ENCODE peak calls at places on chromosomes 12 and 14, in five cellular contexts. One of them, this sample, is unnamed. For H3K36me3, the result is how much of the 10 kb centered on the place peaks cover.

GRCh38 chr12:117212563-117213190 is 22.4 kb upstream of the FBXO21 start:
- DNase-seq in ovary: peak
- DNase-seq in lower lobe of right lung: peak
- DNase-seq in brain microvascular endothelial cell: peak
- DNase-seq in tibial artery: peak
- DNase-seq in this sample: peak

GRCh38 chr14:50943943-50944646 is at the start of gene PYGL:
- DNase-seq in ovary: peak
- DNase-seq in lower lobe of right lung: peak
- DNase-seq in brain microvascular endothelial cell: peak
- DNase-seq in tibial artery: peak
- DNase-seq in this sample: peak

GRCh38 chr14:61218765-61219164 is 62.4 kb downstream of the TMEM30B start:
- DNase-seq in ovary: no peak
- DNase-seq in lower lobe of right lung: no peak
- DNase-seq in brain microvascular endothelial cell: no peak
- DNase-seq in tibial artery: no peak
- DNase-seq in this sample: no peak

GRCh38 chr12:107356266-107356936 is 263.1 kb upstream of the CRY1 start:
- DNase-seq in ovary: no peak
- DNase-seq in lower lobe of right lung: no peak
- DNase-seq in brain microvascular endothelial cell: peak
- DNase-seq in tibial artery: no peak
- DNase-seq in this sample: no peak

GRCh38 chr12:1613860-1614259 is 15.2 kb upstream of the WNT5B start:
- DNase-seq in ovary: no peak
- DNase-seq in lower lobe of right lung: no peak
- DNase-seq in brain microvascular endothelial cell: no peak
- DNase-seq in tibial artery: no peak
- DNase-seq in this sample: no peak

GRCh38 chr12:70557583-70558263 is 79.5 kb downstream of the PTPRB start:
- DNase-seq in ovary: no peak
- DNase-seq in lower lobe of right lung: no peak
- DNase-seq in brain microvascular endothelial cell: no peak
- DNase-seq in tibial artery: no peak
- DNase-seq in this sample: no peak

GRCh38 chr12:81639196-81639595 is 120.0 kb downstream of the PPFIA2 start:
- DNase-seq in ovary: no peak
- DNase-seq in lower lobe of right lung: no peak
- DNase-seq in brain microvascular endothelial cell: peak
- DNase-seq in tibial artery: no peak
- DNase-seq in this sample: no peak

GRCh38 chr12:41962171-41962572 is 182.5 kb downstream of the GXYLT1 start:
- DNase-seq in ovary: peak
- DNase-seq in lower lobe of right lung: no peak
- DNase-seq in brain microvascular endothelial cell: no peak
- DNase-seq in tibial artery: peak
- DNase-seq in this sample: peak

GRCh38 chr12:71452006-71452405 is 12.4 kb downstream of the LGR5 start:
- DNase-seq in ovary: no peak
- DNase-seq in lower lobe of right lung: no peak
- DNase-seq in brain microvascular endothelial cell: no peak
- DNase-seq in tibial artery: no peak
- DNase-seq in this sample: no peak

GRCh38 chr12:11482955-11483354 is 87.6 kb upstream of the PRB2 start:
- DNase-seq in ovary: no peak
- DNase-seq in lower lobe of right lung: no peak
- DNase-seq in brain microvascular endothelial cell: peak
- DNase-seq in tibial artery: no peak
- DNase-seq in this sample: no peak

DNA sequence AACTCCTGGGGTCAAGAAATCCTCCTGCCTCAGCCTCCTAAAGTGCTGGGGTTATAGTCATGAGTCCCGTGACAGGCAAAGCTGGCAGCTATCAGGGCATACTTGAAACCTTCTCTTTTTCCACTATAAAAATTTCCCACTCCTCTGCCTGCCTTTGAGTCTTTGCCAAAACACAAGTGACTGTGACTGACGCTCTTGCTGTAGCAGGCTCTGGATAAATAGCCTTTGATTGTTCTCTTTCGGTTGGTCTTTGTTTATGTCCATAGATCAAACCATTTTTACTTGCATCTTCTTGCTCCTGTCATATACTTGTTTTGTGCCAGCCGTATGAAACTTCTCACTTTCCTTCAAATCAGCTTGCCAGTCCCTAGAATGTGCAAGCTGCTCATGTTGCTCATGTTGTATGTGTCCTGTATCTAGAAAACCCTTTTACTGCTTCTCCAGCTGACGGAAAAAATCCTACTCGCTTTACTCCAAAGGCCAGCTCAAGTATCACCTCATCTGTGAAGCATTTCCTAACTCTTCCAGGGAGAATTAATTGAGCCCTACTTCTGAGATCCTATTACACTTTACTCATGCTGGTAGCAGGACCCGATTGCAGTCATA is 73.1 kb downstream of the RESF1 start:
- DNase-seq in ovary: no peak
- DNase-seq in lower lobe of right lung: no peak
- DNase-seq in brain microvascular endothelial cell: no peak
- DNase-seq in tibial artery: no peak
- DNase-seq in this sample: no peak
- TF ChIP-seq CTCF in ovary: no peak
- TF ChIP-seq CTCF in lower lobe of right lung: no peak
- TF ChIP-seq CTCF in brain microvascular endothelial cell: no peak
- TF ChIP-seq CTCF in tibial artery: no peak
- TF ChIP-seq CTCF in this sample: no peak

GRCh38 chr14:23078692-23079116 is 16.2 kb downstream of the ACIN1 start:
- DNase-seq in ovary: no peak
- DNase-seq in lower lobe of right lung: peak
- DNase-seq in brain microvascular endothelial cell: peak
- DNase-seq in tibial artery: peak
- DNase-seq in this sample: no peak

GRCh38 chr14:23077962-23078361 is 17.0 kb downstream of the ACIN1 start:
- DNase-seq in ovary: no peak
- DNase-seq in lower lobe of right lung: no peak
- DNase-seq in brain microvascular endothelial cell: no peak
- DNase-seq in tibial artery: no peak
- DNase-seq in this sample: no peak

GRCh38 chr14:23080474-23080873 is 14.5 kb downstream of the ACIN1 start:
- DNase-seq in ovary: no peak
- DNase-seq in lower lobe of right lung: no peak
- DNase-seq in brain microvascular endothelial cell: no peak
- DNase-seq in tibial artery: no peak
- DNase-seq in this sample: no peak

GRCh38 chr14:23076785-23077408 is 18.0 kb downstream of the ACIN1 start:
- DNase-seq in ovary: no peak
- DNase-seq in lower lobe of right lung: no peak
- DNase-seq in brain microvascular endothelial cell: no peak
- DNase-seq in tibial artery: no peak
- DNase-seq in this sample: peak

DNA sequence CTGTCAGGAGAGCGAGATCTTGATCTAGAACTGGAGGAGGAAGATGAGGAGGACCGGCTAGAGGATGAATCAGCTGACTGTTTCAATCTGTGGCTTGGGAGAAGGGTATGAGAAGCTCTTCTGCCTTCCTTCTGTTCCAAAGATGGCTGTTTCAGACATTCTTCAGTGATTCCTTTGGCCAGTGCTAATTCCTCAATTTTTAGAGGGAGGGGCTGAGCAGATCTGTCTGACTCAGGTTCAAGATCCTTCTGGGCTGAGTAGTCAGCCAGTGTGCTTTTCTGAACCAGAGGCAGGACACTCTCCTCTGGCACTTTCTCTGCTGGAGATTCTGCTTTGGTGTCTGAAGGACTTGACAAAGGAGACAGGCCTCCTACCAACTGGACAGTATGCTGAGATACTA is 15.2 kb downstream of the ACIN1 start:
- DNase-seq in ovary: no peak
- DNase-seq in lower lobe of right lung: no peak
- DNase-seq in brain microvascular endothelial cell: no peak
- DNase-seq in tibial artery: no peak
- DNase-seq in this sample: no peak
- H3K36me3 ChIP-seq in ovary: under half
- H3K36me3 ChIP-seq in lower lobe of right lung: half or more
- H3K36me3 ChIP-seq in brain microvascular endothelial cell: half or more
- H3K36me3 ChIP-seq in tibial artery: half or more
- H3K36me3 ChIP-seq in this sample: half or more

DNA sequence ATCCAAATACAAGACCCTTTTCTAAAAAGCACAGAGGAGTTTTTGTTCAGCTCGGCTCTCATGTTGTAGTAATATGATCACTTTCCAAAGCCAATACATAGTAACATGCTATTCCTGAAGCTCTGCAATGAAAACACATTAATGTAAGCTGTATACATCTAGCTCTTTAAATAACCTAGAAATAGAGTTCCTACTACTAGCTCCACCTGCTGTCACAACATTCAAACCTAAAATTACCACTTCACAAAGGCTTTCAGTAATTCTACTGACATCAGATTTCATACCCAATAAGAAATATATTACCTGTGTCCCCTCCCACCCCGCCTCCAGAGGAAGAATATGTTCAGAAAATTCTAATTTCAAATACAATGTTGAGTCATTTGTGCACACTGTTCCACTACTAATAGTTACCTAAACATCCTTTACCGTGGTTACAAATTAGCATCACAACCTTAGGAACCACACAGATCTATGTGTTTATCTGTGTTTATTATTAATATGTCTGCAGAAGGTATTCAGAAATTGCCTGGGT is 17.8 kb downstream of the EFCAB11 start:
- DNase-seq in ovary: no peak
- DNase-seq in lower lobe of right lung: no peak
- DNase-seq in brain microvascular endothelial cell: no peak
- DNase-seq in tibial artery: no peak
- DNase-seq in this sample: no peak
- TF ChIP-seq CTCF in ovary: no peak
- TF ChIP-seq CTCF in lower lobe of right lung: no peak
- TF ChIP-seq CTCF in brain microvascular endothelial cell: peak
- TF ChIP-seq CTCF in tibial artery: no peak
- TF ChIP-seq CTCF in this sample: peak

GRCh38 chr14:23060536-23061260 is 3.4 kb upstream of the CDH24 start:
- DNase-seq in ovary: no peak
- DNase-seq in lower lobe of right lung: no peak
- DNase-seq in brain microvascular endothelial cell: no peak
- DNase-seq in tibial artery: peak
- DNase-seq in this sample: no peak

GRCh38 chr14:23056257-23056955 is 914 bp downstream of the CDH24 start:
- DNase-seq in ovary: no peak
- DNase-seq in lower lobe of right lung: peak
- DNase-seq in brain microvascular endothelial cell: peak
- DNase-seq in tibial artery: peak
- DNase-seq in this sample: peak

GRCh38 chr14:23056956-23057756 is at the start of gene CDH24:
- DNase-seq in ovary: peak
- DNase-seq in lower lobe of right lung: peak
- DNase-seq in brain microvascular endothelial cell: no peak
- DNase-seq in tibial artery: peak
- DNase-seq in this sample: peak

GRCh38 chr14:23057757-23058653 is 685 bp upstream of the CDH24 start:
- DNase-seq in ovary: peak
- DNase-seq in lower lobe of right lung: peak
- DNase-seq in brain microvascular endothelial cell: peak
- DNase-seq in tibial artery: peak
- DNase-seq in this sample: peak

GRCh38 chr14:23058654-23059504 is 1.6 kb upstream of the CDH24 start:
- DNase-seq in ovary: no peak
- DNase-seq in lower lobe of right lung: no peak
- DNase-seq in brain microvascular endothelial cell: no peak
- DNase-seq in tibial artery: peak
- DNase-seq in this sample: no peak
- H3K36me3 ChIP-seq in ovary: under half
- H3K36me3 ChIP-seq in lower lobe of right lung: half or more
- H3K36me3 ChIP-seq in brain microvascular endothelial cell: under half
- H3K36me3 ChIP-seq in tibial artery: half or more
- H3K36me3 ChIP-seq in this sample: half or more

DNA sequence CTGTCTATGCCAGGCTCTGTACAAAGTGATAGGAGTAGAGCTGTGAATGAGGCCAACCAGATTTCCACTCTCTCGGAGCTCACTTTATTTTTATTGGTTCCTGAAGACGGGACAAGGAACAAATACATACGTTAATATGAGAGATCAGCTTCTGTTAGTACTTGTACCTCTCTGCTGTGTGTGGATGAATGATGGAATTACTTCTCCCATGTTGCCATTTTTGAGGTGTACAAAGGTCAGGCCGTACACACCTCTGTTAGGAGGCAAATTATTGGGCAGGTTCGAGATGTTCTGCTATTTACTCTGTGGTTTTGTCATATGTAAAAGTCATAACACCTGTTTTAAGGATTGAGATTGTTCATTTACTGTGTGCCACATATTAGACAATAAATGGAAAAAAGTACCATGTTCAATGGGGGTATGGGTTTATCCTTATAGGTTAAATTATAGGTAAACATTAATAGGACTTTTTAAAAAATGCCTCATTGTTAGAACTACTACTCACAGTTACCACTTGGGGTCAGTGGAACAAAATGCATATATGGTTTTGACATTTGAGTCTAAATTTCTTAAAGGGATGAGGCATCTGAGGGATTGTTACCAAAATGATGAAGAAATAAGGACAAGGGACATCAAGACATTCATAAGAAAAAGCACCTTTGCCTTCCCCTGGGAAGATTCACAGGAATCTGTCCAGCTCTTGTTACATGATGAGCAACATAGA is 26.9 kb downstream of the WBP11 start:
- DNase-seq in ovary: no peak
- DNase-seq in lower lobe of right lung: no peak
- DNase-seq in brain microvascular endothelial cell: no peak
- DNase-seq in tibial artery: no peak
- DNase-seq in this sample: no peak
- TF ChIP-seq CTCF in ovary: no peak
- TF ChIP-seq CTCF in lower lobe of right lung: no peak
- TF ChIP-seq CTCF in brain microvascular endothelial cell: peak
- TF ChIP-seq CTCF in tibial artery: peak
- TF ChIP-seq CTCF in this sample: peak

GRCh38 chr12:120134307-120134980 is 17.9 kb upstream of the RAB35 start:
- DNase-seq in ovary: no peak
- DNase-seq in lower lobe of right lung: no peak
- DNase-seq in brain microvascular endothelial cell: no peak
- DNase-seq in tibial artery: no peak
- DNase-seq in this sample: no peak
- H3K36me3 ChIP-seq in ovary: under half
- H3K36me3 ChIP-seq in lower lobe of right lung: half or more
- H3K36me3 ChIP-seq in brain microvascular endothelial cell: half or more
- H3K36me3 ChIP-seq in tibial artery: half or more
- H3K36me3 ChIP-seq in this sample: half or more

GRCh38 chr14:39246618-39247017 is 12.9 kb downstream of the MIA2 start:
- DNase-seq in ovary: no peak
- DNase-seq in lower lobe of right lung: no peak
- DNase-seq in brain microvascular endothelial cell: no peak
- DNase-seq in tibial artery: no peak
- DNase-seq in this sample: no peak
- TF ChIP-seq CTCF in ovary: no peak
- TF ChIP-seq CTCF in lower lobe of right lung: no peak
- TF ChIP-seq CTCF in brain microvascular endothelial cell: no peak
- TF ChIP-seq CTCF in tibial artery: no peak
- TF ChIP-seq CTCF in this sample: no peak